ENCODE peak calls at places on chromosomes 4 and X, in eight cellular contexts. T is hepatocyte, D is tibial nerve, U is foreskin keratinocyte, R is astrocyte, X is SK-N-SH, I is A549, Z is stomach. P is an unnamed sample.
A peak's percentile ranks its signal among the peaks of the same experiment; 100 is the strongest.

GRCh38 chr4:17561195-17561909 is 15.6 kb upstream of the LAP3 start:
- DNase-seq in I (no peak), R (peak; percentile 57), D (no peak), Z (no peak), U (peak; percentile 54), X (peak; percentile 63), T (no peak), P (no peak)

GRCh38 chr4:108636246-108636645 is 14.2 kb upstream of the OSTC start:
- DNase-seq in Z (no peak), D (no peak), U (no peak), R (no peak), T (no peak), I (no peak), X (no peak), P (no peak)

GRCh38 chrX:152637649-152638442 is at the start of gene GABRQ:
- DNase-seq in X (peak; percentile 88), D (no peak), R (peak; percentile 36), U (peak; percentile 6), I (peak; percentile 5), T (peak; percentile 75), Z (peak; percentile 29), P (no peak)

GRCh38 chrX:122113376-122113775 is 1066.0 kb downstream of the GLUD2 start:
- DNase-seq in Z (no peak), U (no peak), D (no peak), X (no peak), R (no peak), I (no peak), T (no peak), P (no peak)

GRCh38 chr4:53189011-53189410 is 176.8 kb downstream of the SCFD2 start:
- DNase-seq in Z (no peak), U (peak; percentile 53), R (peak; percentile 76), X (no peak), I (no peak), T (no peak), D (no peak), P (no peak)

GRCh38 chrX:131650637-131651410 is 107.0 kb downstream of the OR13H1 start:
- DNase-seq in Z (no peak), T (no peak), R (peak; percentile 39), U (no peak), X (no peak), I (no peak), D (no peak), P (no peak)

GRCh38 chrX:136736690-136737089 is 44.0 kb downstream of the ARHGEF6 start:
- DNase-seq in D (no peak), Z (no peak), R (no peak), U (no peak), T (no peak), I (no peak), X (no peak), P (no peak)

GRCh38 chr4:53563824-53564223 is 27.5 kb downstream of the LNX1 start:
- DNase-seq in D (no peak), Z (no peak), R (peak; percentile 97), X (no peak), U (peak; percentile 96), T (no peak), I (no peak), P (no peak)

GRCh38 chr4:84258905-84259830 is 239.9 kb downstream of the NKX6-1 start:
- DNase-seq in R (peak; percentile 14), X (no peak), Z (no peak), D (no peak), I (peak; percentile 1), T (peak; percentile 50), U (peak; percentile 22), P (no peak)

GRCh38 chrX:8273451-8273894 is 102.4 kb upstream of the VCX2 start:
- DNase-seq in D (no peak), R (peak; percentile 67), U (peak; percentile 39), X (no peak), T (no peak), I (no peak), Z (no peak), P (no peak)

GRCh38 chr4:43425206-43425605 is 532.7 kb downstream of the GRXCR1 start:
- DNase-seq in X (no peak), D (no peak), T (no peak), U (peak; percentile 76), I (no peak), R (no peak), Z (no peak), P (no peak)

GRCh38 chrX:143873343-143873742 is 10.5 kb upstream of the UBE2NL start:
- DNase-seq in T (no peak), I (no peak), X (peak; percentile 0), R (peak; percentile 7), D (no peak), U (peak; percentile 1), Z (no peak), P (no peak)

GRCh38 chr4:156754832-156755570 is 216.6 kb downstream of the PDGFC start:
- DNase-seq in R (peak; percentile 62), I (no peak), T (no peak), X (no peak), D (no peak), Z (no peak), U (no peak), P (no peak)

GRCh38 chr4:11805837-11806236 is 377.1 kb upstream of the HS3ST1 start:
- DNase-seq in Z (no peak), T (peak; percentile 48), D (no peak), R (no peak), U (peak; percentile 40), I (peak; percentile 2), X (no peak), P (no peak)

GRCh38 chr4:54085284-54085683 is 14.7 kb upstream of the GSX2 start:
- DNase-seq in T (no peak), X (no peak), I (peak; percentile 31), D (no peak), R (peak; percentile 75), Z (no peak), U (peak; percentile 93), P (peak; percentile 79)

GRCh38 chr4:22607382-22607781 is 85.4 kb upstream of the GBA3 start:
- DNase-seq in X (peak; percentile 59), D (no peak), R (peak; percentile 18), T (peak; percentile 71), I (peak; percentile 8), Z (peak; percentile 61), U (peak; percentile 34), P (no peak)

GRCh38 chrX:112832481-112833095 is 8.0 kb downstream of the AMOT start:
- DNase-seq in T (peak; percentile 89), R (peak; percentile 30), U (peak; percentile 69), X (no peak), D (no peak), Z (peak; percentile 80), I (no peak), P (no peak)

GRCh38 chrX:35919536-35920309 is at the start of gene CFAP47:
- DNase-seq in X (peak; percentile 25), Z (peak; percentile 30), D (no peak), U (peak; percentile 0), T (peak; percentile 73), I (peak; percentile 22), R (no peak), P (no peak)

GRCh38 chrX:119503484-119503861 is 35.2 kb downstream of the SLC25A5 start:
- DNase-seq in X (no peak), U (peak; percentile 81), D (no peak), T (peak; percentile 33), Z (peak; percentile 53), I (peak; percentile 91), R (peak; percentile 81), P (no peak)

GRCh38 chrX:104254442-104255115 is at the start of gene ESX1:
- DNase-seq in T (no peak), D (no peak), I (no peak), U (peak; percentile 17), X (no peak), R (no peak), Z (no peak), P (no peak)

GRCh38 chr4:22573198-22573597 is 57.3 kb upstream of the ADGRA3 start:
- DNase-seq in R (no peak), D (peak; percentile 18), U (no peak), Z (peak; percentile 76), X (no peak), I (no peak), T (peak; percentile 13), P (peak; percentile 72)

GRCh38 chr4:121714548-121714947 is 17.8 kb upstream of the ANXA5 start:
- DNase-seq in R (no peak), Z (no peak), I (no peak), X (no peak), T (no peak), D (no peak), U (no peak), P (no peak)

GRCh38 chrX:154370882-154371770 is 3.3 kb downstream of the FLNA start:
- DNase-seq in R (peak; percentile 75), X (peak; percentile 88), I (peak; percentile 70), U (peak; percentile 80), Z (peak; percentile 91), T (peak; percentile 94), D (peak; percentile 92), P (peak; percentile 97)
- H3K27ac ChIP-seq in R (peak overlapping the region; percentile 82), X (peak overlapping the region; percentile 98), I (peak overlapping the region; percentile 98), U (no peak overlapping the region), Z (peak overlapping the region; percentile 98), T (peak overlapping the region; percentile 100), D (peak overlapping the region; percentile 92), P (peak overlapping the region; percentile 96)

DNA sequence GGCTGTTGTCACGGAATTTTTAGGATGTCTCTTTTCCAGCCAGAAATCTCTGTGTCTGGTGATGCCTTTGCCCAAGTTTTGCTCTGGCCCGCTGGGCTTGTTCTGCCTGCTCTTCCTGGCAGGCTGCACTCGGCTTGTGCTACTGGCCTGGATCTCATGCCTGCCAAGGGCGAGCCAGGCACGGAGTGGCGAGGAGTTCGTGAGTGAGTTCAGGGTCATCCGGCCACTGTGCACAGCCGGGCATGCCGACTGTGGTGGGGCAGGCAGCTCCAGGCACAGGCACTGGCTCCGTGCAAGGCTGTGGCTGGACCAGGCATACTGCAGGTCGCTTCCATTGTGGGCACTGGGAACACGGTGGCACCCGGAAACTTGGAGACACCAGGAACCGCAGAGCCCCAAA is 129.1 kb downstream of the ARHGAP10 start:
- DNase-seq in Z (no peak), U (no peak), T (no peak), I (no peak), R (no peak), D (no peak), X (no peak), P (no peak)
- H3K4me1 ChIP-seq in Z (peaks cover 28% of the 10 kb centered on the region), U (peaks cover 4% of the 10 kb centered on the region), T (no peaks in the 10 kb centered on the region), I (no peaks in the 10 kb centered on the region), R (no peaks in the 10 kb centered on the region), D (peaks cover 53% of the 10 kb centered on the region), X (peaks cover 12% of the 10 kb centered on the region), P (peaks cover 42% of the 10 kb centered on the region)

DNA sequence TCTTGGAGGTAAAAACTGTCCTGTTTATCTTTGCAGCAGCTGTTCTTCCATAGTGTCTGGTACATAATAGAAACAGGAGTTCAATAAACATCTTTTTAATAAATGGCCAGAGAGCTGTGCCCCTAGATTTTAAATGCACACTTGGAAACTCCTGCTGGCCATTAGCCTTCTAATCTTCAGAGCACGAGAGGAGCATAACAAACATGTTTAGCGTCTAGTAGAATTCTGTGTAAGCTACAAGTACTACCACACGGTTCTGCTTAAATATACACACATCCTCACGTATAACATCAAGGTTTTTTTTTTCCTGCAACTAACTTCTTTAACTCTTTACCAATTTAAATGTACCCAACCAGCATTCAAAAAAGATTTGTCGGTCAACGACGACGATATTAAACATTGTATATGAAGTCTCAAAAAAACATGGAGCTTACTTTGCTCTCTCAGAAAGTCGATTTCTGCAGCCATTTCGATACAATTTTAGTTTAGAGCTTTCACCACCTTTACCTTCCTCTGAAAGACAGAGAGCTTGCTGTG is 635 bp downstream of the SCLT1 start:
- DNase-seq in R (peak; percentile 13), Z (no peak), T (peak; percentile 17), D (no peak), U (no peak), I (no peak), X (no peak), P (no peak)
- TF ChIP-seq CTCF in R (no peak), Z (no peak), T (no peak), D (no peak), U (no peak), I (no peak), X (no peak), P (no peak)

GRCh38 chrX:130109429-130110378 is 593 bp downstream of the ELF4 start:
- DNase-seq in X (peak; percentile 61), D (no peak), I (no peak), Z (no peak), T (peak; percentile 40), R (no peak), U (no peak), P (no peak)
- H3K27ac ChIP-seq in X (peak overlapping the region; percentile 69), D (peak overlapping the region; percentile 90), I (peak overlapping the region; percentile 85), Z (peak overlapping the region; percentile 92), T (peak overlapping the region; percentile 99), R (peak overlapping the region; percentile 72), U (peak overlapping the region; percentile 99), P (peak overlapping the region; percentile 87)

P was measured in right atrium auricular region.